ENCODE peak calls at places on chromosomes 3 and 15, in eight cellular contexts. B, C, U, W, H, Y, V and A are unnamed samples.

GRCh38 chr3:190369701-190370295 is 18.2 kb upstream of the CLDN16 start:
- DNase-seq in B (no peak), C (no peak), U (no peak), W (no peak), H (no peak), Y (no peak), V (no peak), A (no peak)

GRCh38 chr15:75597667-75598341 is 18.7 kb upstream of the PTPN9 start:
- DNase-seq in B (peak), C (peak), U (no peak), W (no peak), H (no peak), Y (peak), V (no peak), A (no peak)

GRCh38 chr3:160885791-160886286 is 129.8 kb downstream of the PPM1L start:
- DNase-seq in B (no peak), C (peak), U (no peak), W (no peak), H (peak), Y (no peak), V (no peak), A (no peak)

GRCh38 chr3:196336319-196337145 is 1.7 kb downstream of the TM4SF19 start:
- DNase-seq in B (no peak), C (no peak), U (no peak), W (no peak), H (no peak), Y (no peak), V (no peak), A (no peak)

GRCh38 chr15:100560323-100560722 is 31.6 kb upstream of the CERS3 start:
- DNase-seq in B (no peak), C (no peak), U (no peak), W (no peak), H (no peak), Y (no peak), V (no peak), A (no peak)

GRCh38 chr3:158109295-158109803 is 540 bp upstream of the RSRC1 start:
- DNase-seq in B (no peak), C (no peak), U (no peak), W (no peak), H (no peak), Y (no peak), V (no peak), A (no peak)

GRCh38 chr3:123752228-123752627 is 131.9 kb downstream of the MYLK start:
- DNase-seq in B (no peak), C (no peak), U (no peak), W (no peak), H (no peak), Y (no peak), V (no peak), A (no peak)

GRCh38 chr3:100234364-100234763 is 26.4 kb upstream of the TBC1D23 start:
- DNase-seq in B (no peak), C (no peak), U (no peak), W (no peak), H (no peak), Y (no peak), V (no peak), A (no peak)

GRCh38 chr3:178434206-178434805 is 101.9 kb upstream of the KCNMB2 start:
- DNase-seq in B (peak), C (no peak), U (no peak), W (no peak), H (no peak), Y (peak), V (no peak), A (no peak)

GRCh38 chr3:48634661-48635221 is 520 bp downstream of the SLC26A6 start:
- DNase-seq in B (peak), C (peak), U (peak), W (peak), H (peak), Y (peak), V (peak), A (peak)

GRCh38 chr3:100268986-100269385 is 8.2 kb downstream of the TBC1D23 start:
- DNase-seq in B (no peak), C (no peak), U (no peak), W (no peak), H (no peak), Y (no peak), V (no peak), A (no peak)

GRCh38 chr15:68348064-68348463 is 70.5 kb downstream of the FEM1B start:
- DNase-seq in B (no peak), C (no peak), U (no peak), W (no peak), H (no peak), Y (no peak), V (no peak), A (no peak)

GRCh38 chr3:184543256-184543655 is 18.3 kb upstream of the EPHB3 start:
- DNase-seq in B (no peak), C (no peak), U (no peak), W (no peak), H (no peak), Y (no peak), V (no peak), A (no peak)

GRCh38 chr3:140568842-140569520 is 108.9 kb upstream of the TRIM42 start:
- DNase-seq in B (no peak), C (no peak), U (no peak), W (no peak), H (no peak), Y (no peak), V (no peak), A (no peak)

GRCh38 chr3:13137808-13138565 is 64.8 kb upstream of the IQSEC1 start:
- DNase-seq in B (no peak), C (no peak), U (no peak), W (no peak), H (no peak), Y (no peak), V (no peak), A (no peak)

GRCh38 chr15:95832655-95833054 is 497.8 kb upstream of the NR2F2 start:
- DNase-seq in B (no peak), C (no peak), U (no peak), W (no peak), H (no peak), Y (no peak), V (no peak), A (no peak)

GRCh38 chr3:126620743-126621142 is 34.2 kb downstream of the TXNRD3 start:
- DNase-seq in B (no peak), C (no peak), U (no peak), W (no peak), H (no peak), Y (no peak), V (no peak), A (no peak)

GRCh38 chr15:35696767-35697231 is 150.8 kb upstream of the DPH6 start:
- DNase-seq in B (peak), C (no peak), U (peak), W (no peak), H (no peak), Y (no peak), V (peak), A (no peak)

GRCh38 chr3:125232394-125232793 is 19.8 kb upstream of the SLC12A8 start:
- DNase-seq in B (no peak), C (no peak), U (no peak), W (no peak), H (no peak), Y (no peak), V (no peak), A (no peak)

GRCh38 chr15:66706225-66706732 is 4.2 kb downstream of the SMAD6 start:
- DNase-seq in B (peak), C (no peak), U (no peak), W (no peak), H (no peak), Y (no peak), V (peak), A (no peak)

GRCh38 chr3:48826451-48826850 is 21.2 kb downstream of the PRKAR2A start:
- DNase-seq in B (no peak), C (no peak), U (peak), W (no peak), H (no peak), Y (no peak), V (peak), A (no peak)